ENCODE peak calls at places on chromosomes 1 and 21, in four cellular contexts. R is stomach, N is uterus, G is ovary. B is an unnamed sample.

GRCh38 chr1:155859881-155860841 is 794 bp downstream of the SYT11 start:
- DNase-seq in R (peak), N (peak), G (peak), B (peak)

GRCh38 chr21:16589046-16589445 is 859.3 kb downstream of the USP25 start:
- DNase-seq in N (no peak), G (no peak), R (no peak), B (no peak)

GRCh38 chr1:90729484-90730246 is 12.6 kb upstream of the BARHL2 start:
- DNase-seq in R (no peak), G (no peak), N (no peak), B (no peak)

GRCh38 chr1:66069976-66070375 is 277.3 kb downstream of the PDE4B start:
- DNase-seq in G (no peak), N (no peak), R (no peak), B (no peak)

GRCh38 chr1:221263831-221264767 is 384.9 kb downstream of the HLX start:
- DNase-seq in G (no peak), N (peak), R (peak), B (peak)

GRCh38 chr1:44545961-44546360 is 128.3 kb downstream of the TMEM53 start:
- DNase-seq in G (no peak), R (no peak), N (no peak), B (no peak)

GRCh38 chr1:147654511-147654910 is 15.8 kb downstream of the ACP6 start:
- DNase-seq in G (no peak), R (no peak), N (no peak), B (no peak)

GRCh38 chr1:118136511-118136937 is 48.5 kb downstream of the SPAG17 start:
- DNase-seq in N (no peak), G (no peak), R (no peak), B (no peak)

GRCh38 chr1:156948708-156949107 is 28.3 kb downstream of the LRRC71 start:
- DNase-seq in G (no peak), R (no peak), N (no peak), B (no peak)
- TF ChIP-seq POLR2A in G (no peak), R (no peak), N (no peak), B (no peak)

GRCh38 chr1:8317647-8318360 is at the start of gene SLC45A1:
- DNase-seq in G (peak), N (peak), R (peak), B (peak)
- TF ChIP-seq POLR2A in G (peak), N (peak), R (no peak), B (no peak)

GRCh38 chr1:85582687-85583354 is 2.3 kb downstream of the CCN1 start:
- DNase-seq in R (no peak), N (no peak), G (no peak), B (no peak)
- TF ChIP-seq POLR2A in R (no peak), N (no peak), G (no peak), B (no peak)

DNA sequence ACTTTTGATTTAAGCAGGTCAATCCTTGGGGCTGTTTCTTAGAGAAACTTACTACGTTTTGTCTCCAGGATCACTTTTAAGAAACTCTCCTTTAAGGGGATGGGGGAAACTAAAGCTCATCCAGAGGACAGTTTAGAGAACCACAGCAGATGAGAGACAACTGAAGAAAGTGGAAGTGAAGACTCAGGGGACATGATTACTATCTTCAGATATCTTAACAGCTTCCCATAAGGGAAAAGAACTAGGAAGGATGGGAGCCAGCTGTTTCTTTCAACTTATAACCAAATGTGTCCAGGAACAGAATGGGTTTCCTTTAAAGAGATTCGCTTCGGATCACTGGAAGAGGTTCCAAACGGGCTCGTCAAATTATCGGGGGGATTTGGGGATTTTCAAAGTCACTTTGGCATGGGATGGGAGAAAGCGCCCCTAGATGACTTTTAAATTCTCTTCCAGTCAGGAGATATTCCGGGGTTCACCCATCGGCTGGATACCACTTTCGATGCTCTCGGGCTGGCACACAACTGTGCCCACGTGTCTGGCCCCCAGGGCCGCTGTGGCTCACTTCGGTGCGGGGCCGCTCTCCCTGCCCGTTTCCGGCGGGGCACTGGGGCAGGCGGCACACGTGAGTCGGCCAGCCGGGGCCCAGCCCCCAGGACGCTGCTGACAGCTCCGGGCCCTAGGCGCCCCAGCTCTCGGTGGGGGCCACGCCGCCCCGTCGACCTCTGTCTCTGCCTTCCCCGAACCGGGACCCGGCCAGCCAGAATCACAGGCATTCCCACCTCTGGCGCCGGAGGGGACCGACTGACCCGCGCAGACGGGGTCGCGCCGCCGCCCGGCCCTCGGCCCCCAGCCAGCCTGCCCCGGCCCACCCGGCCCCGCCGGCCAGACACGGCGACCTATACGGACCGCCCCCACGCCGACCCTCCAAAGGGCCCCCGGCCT is 1.0 kb downstream of the SCMH1 start:
- DNase-seq in G (peak), N (peak), R (peak), B (peak)
- TF ChIP-seq POLR2A in G (no peak), N (no peak), R (no peak), B (no peak)

GRCh38 chr1:235326719-235327558 is 1.0 kb downstream of the ARID4B start:
- DNase-seq in R (peak), N (peak), G (peak), B (peak)
- TF ChIP-seq POLR2A in R (no peak), N (no peak), G (no peak), B (no peak)

GRCh38 chr1:209648931-209649776 is 3.1 kb downstream of the LAMB3 start:
- DNase-seq in R (peak), N (no peak), G (no peak), B (peak)
- TF ChIP-seq POLR2A in R (no peak), N (no peak), G (no peak), B (no peak)

GRCh38 chr1:3625151-3625907 is 514 bp downstream of the TPRG1L start:
- DNase-seq in N (no peak), G (no peak), R (peak), B (peak)
- TF ChIP-seq POLR2A in N (no peak), G (no peak), R (no peak), B (no peak)

DNA sequence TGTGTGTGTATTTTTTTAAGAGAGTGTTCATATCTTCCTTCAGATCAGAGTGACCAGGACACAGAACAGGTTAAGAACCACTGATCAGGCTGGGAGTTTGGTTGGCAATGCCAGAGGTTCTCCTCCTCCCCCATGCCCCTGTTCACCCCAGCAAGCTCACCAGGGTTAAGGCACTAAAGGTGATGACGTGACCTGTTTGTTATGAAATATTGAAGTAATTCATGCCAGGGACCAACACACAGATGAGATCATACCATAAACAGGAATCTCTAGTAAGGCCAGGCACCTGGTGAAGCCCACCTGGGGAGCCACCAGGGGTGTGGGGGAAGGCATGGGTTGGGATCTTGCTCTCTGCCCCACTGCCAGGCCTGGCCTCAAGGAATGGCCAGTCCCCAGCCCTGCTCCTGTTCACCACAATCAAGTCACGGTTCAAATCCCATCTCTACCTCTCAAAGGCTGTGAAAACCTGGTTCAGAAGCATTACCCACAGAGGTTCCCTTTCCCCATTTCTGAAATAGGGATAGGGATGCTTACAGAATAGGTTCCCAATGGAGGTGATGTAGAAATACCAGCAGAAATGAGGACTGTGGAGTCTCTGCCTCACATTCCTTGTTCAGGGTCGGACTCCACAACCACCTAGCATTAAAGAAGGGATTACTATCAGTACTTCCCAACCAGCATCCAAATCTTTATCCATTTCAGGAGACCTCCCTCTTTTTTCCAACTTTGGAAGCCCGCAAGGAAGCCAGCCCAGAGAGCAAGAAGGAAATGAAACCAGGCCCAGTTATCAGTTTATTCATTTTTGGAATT is 2.4 kb downstream of the ID3 start:
- DNase-seq in N (no peak), R (no peak), G (no peak), B (no peak)
- TF ChIP-seq POLR2A in N (no peak), R (no peak), G (no peak), B (no peak)

DNA sequence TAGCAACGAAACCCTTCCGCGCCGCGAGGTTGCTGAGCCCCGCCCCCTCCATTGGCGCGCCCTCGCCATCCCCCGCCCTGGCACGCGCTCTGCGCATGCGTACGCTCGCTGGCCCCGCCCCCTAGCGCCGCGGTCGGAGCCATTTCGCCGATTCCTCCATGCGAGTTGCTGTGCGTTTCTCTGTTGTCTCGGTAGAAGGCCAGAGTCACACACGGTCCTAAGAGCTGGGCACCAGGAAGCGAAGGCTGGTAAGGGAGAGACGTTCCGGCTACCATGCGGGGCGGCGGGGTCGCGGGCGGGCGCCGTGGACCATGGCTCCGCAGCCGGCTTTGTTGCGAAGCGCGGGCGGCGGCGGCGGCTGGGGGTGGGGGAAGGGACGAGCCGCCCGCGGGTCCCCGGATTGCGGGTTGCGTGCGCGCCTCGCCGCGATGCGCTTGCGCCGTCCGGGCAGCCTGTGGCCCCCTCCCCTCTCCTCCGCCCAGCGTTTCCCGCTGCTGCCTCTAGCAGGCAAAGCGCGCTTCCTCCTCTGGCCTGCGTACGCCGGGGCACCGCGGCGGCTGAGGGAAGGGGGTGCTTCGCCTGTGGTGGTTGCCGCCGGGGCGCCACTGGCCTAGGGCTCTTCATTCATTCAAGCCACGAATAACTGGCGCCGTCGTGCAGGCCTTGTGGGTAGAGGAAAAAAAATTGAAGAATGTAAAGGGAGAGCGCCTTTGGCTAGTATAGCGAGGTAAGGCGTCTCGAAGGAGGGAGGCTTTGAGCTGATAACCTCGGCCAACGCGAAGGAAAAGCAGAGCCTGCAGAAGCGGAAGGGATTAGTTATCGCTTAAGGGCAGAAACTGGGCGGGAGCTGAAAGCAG is at the start of gene DHX9:
- DNase-seq in G (peak), R (peak), N (peak), B (peak)
- TF ChIP-seq POLR2A in G (peak), R (peak), N (peak), B (peak)